ENCODE peak calls at places on chromosome 12, in seven cellular contexts. One of them, this sample, is unnamed.

GRCh38 chr12:57008113-57008687 is 1.9 kb upstream of the ZBTB39 start:
- DNase-seq in K562: peak
- DNase-seq in GM12878: peak
- DNase-seq in H1: no peak
- DNase-seq in A549: peak
- DNase-seq in HepG2: peak
- DNase-seq in SK-N-SH: peak
- DNase-seq in this sample: peak

GRCh38 chr12:466039-466438 is 6.3 kb downstream of the B4GALNT3 start:
- DNase-seq in SK-N-SH: no peak
- DNase-seq in K562: no peak
- DNase-seq in HepG2: no peak
- DNase-seq in GM12878: no peak
- DNase-seq in H1: no peak
- DNase-seq in A549: no peak
- DNase-seq in this sample: no peak

GRCh38 chr12:13365782-13366366 is 169.3 kb downstream of the EMP1 start:
- DNase-seq in GM12878: no peak
- DNase-seq in A549: no peak
- DNase-seq in K562: no peak
- DNase-seq in HepG2: no peak
- DNase-seq in H1: peak
- DNase-seq in SK-N-SH: no peak
- DNase-seq in this sample: no peak

GRCh38 chr12:124740691-124741137 is 123.0 kb downstream of the SCARB1 start:
- DNase-seq in H1: no peak
- DNase-seq in K562: peak
- DNase-seq in A549: peak
- DNase-seq in HepG2: peak
- DNase-seq in SK-N-SH: no peak
- DNase-seq in GM12878: no peak
- DNase-seq in this sample: peak

GRCh38 chr12:55673638-55674037 is 34.1 kb downstream of the ITGA7 start:
- DNase-seq in HepG2: no peak
- DNase-seq in K562: no peak
- DNase-seq in H1: no peak
- DNase-seq in SK-N-SH: no peak
- DNase-seq in A549: no peak
- DNase-seq in GM12878: peak
- DNase-seq in this sample: no peak

GRCh38 chr12:49982246-49983229 is 9.8 kb downstream of the AQP6 start:
- DNase-seq in HepG2: no peak
- DNase-seq in K562: no peak
- DNase-seq in SK-N-SH: no peak
- DNase-seq in A549: no peak
- DNase-seq in GM12878: no peak
- DNase-seq in H1: no peak
- DNase-seq in this sample: peak

GRCh38 chr12:87772401-87772800 is 256.8 kb downstream of the C12orf50 start:
- DNase-seq in H1: no peak
- DNase-seq in HepG2: no peak
- DNase-seq in SK-N-SH: no peak
- DNase-seq in A549: no peak
- DNase-seq in K562: no peak
- DNase-seq in GM12878: no peak
- DNase-seq in this sample: no peak

GRCh38 chr12:32535260-32535999 is 136.1 kb downstream of the FGD4 start:
- DNase-seq in HepG2: peak
- DNase-seq in K562: peak
- DNase-seq in SK-N-SH: peak
- DNase-seq in A549: peak
- DNase-seq in H1: no peak
- DNase-seq in GM12878: no peak
- DNase-seq in this sample: peak

GRCh38 chr12:68958337-68958736 is 25.4 kb upstream of the CPM start:
- DNase-seq in H1: no peak
- DNase-seq in A549: no peak
- DNase-seq in K562: no peak
- DNase-seq in SK-N-SH: no peak
- DNase-seq in GM12878: peak
- DNase-seq in HepG2: no peak
- DNase-seq in this sample: no peak

GRCh38 chr12:77064891-77065360 is 443 bp downstream of the E2F7 start:
- DNase-seq in HepG2: no peak
- DNase-seq in H1: no peak
- DNase-seq in SK-N-SH: no peak
- DNase-seq in A549: no peak
- DNase-seq in GM12878: no peak
- DNase-seq in K562: peak
- DNase-seq in this sample: no peak
- TF ChIP-seq RFX5 in HepG2: no peak
- TF ChIP-seq RFX5 in H1: no peak
- TF ChIP-seq RFX5 in SK-N-SH: no peak
- TF ChIP-seq RFX5 in A549: no peak
- TF ChIP-seq RFX5 in GM12878: no peak
- TF ChIP-seq RFX5 in K562: no peak
- TF ChIP-seq RFX5 in this sample: no peak

GRCh38 chr12:79360269-79360668 is 330.5 kb downstream of the PAWR start:
- DNase-seq in H1: no peak
- DNase-seq in SK-N-SH: peak
- DNase-seq in HepG2: no peak
- DNase-seq in GM12878: no peak
- DNase-seq in K562: no peak
- DNase-seq in A549: no peak
- DNase-seq in this sample: no peak

GRCh38 chr12:79366374-79366773 is 324.4 kb downstream of the PAWR start:
- DNase-seq in H1: no peak
- DNase-seq in SK-N-SH: no peak
- DNase-seq in HepG2: no peak
- DNase-seq in A549: no peak
- DNase-seq in GM12878: no peak
- DNase-seq in K562: no peak
- DNase-seq in this sample: no peak

GRCh38 chr12:79364197-79364596 is 326.6 kb downstream of the PAWR start:
- DNase-seq in H1: no peak
- DNase-seq in K562: peak
- DNase-seq in GM12878: no peak
- DNase-seq in HepG2: no peak
- DNase-seq in A549: peak
- DNase-seq in SK-N-SH: no peak
- DNase-seq in this sample: no peak

GRCh38 chr12:79358716-79359341 is 331.9 kb downstream of the PAWR start:
- DNase-seq in SK-N-SH: no peak
- DNase-seq in H1: no peak
- DNase-seq in HepG2: no peak
- DNase-seq in GM12878: no peak
- DNase-seq in A549: no peak
- DNase-seq in K562: no peak
- DNase-seq in this sample: no peak

GRCh38 chr12:79360936-79361335 is 329.8 kb downstream of the PAWR start:
- DNase-seq in GM12878: no peak
- DNase-seq in A549: no peak
- DNase-seq in K562: no peak
- DNase-seq in SK-N-SH: no peak
- DNase-seq in H1: no peak
- DNase-seq in HepG2: no peak
- DNase-seq in this sample: no peak
- TF ChIP-seq RFX5 in GM12878: no peak
- TF ChIP-seq RFX5 in A549: no peak
- TF ChIP-seq RFX5 in K562: no peak
- TF ChIP-seq RFX5 in SK-N-SH: no peak
- TF ChIP-seq RFX5 in H1: no peak
- TF ChIP-seq RFX5 in HepG2: no peak
- TF ChIP-seq RFX5 in this sample: no peak

GRCh38 chr12:104354868-104355570 is 51.5 kb downstream of the EID3 start:
- DNase-seq in H1: peak
- DNase-seq in HepG2: no peak
- DNase-seq in K562: no peak
- DNase-seq in A549: no peak
- DNase-seq in SK-N-SH: no peak
- DNase-seq in GM12878: no peak
- DNase-seq in this sample: no peak
- TF ChIP-seq RFX5 in H1: no peak
- TF ChIP-seq RFX5 in HepG2: no peak
- TF ChIP-seq RFX5 in K562: no peak
- TF ChIP-seq RFX5 in A549: no peak
- TF ChIP-seq RFX5 in SK-N-SH: no peak
- TF ChIP-seq RFX5 in GM12878: no peak
- TF ChIP-seq RFX5 in this sample: no peak

GRCh38 chr12:103677905-103678304 is 90.8 kb downstream of the STAB2 start:
- DNase-seq in H1: no peak
- DNase-seq in K562: no peak
- DNase-seq in SK-N-SH: no peak
- DNase-seq in A549: no peak
- DNase-seq in GM12878: no peak
- DNase-seq in HepG2: no peak
- DNase-seq in this sample: no peak

GRCh38 chr12:103676863-103677262 is 89.8 kb downstream of the STAB2 start:
- DNase-seq in SK-N-SH: no peak
- DNase-seq in HepG2: no peak
- DNase-seq in GM12878: no peak
- DNase-seq in K562: no peak
- DNase-seq in A549: no peak
- DNase-seq in H1: no peak
- DNase-seq in this sample: no peak

GRCh38 chr12:103677341-103677740 is 90.3 kb downstream of the STAB2 start:
- DNase-seq in H1: no peak
- DNase-seq in HepG2: no peak
- DNase-seq in GM12878: no peak
- DNase-seq in SK-N-SH: no peak
- DNase-seq in A549: no peak
- DNase-seq in K562: no peak
- DNase-seq in this sample: no peak

GRCh38 chr12:103679771-103680170 is 92.7 kb downstream of the STAB2 start:
- DNase-seq in H1: no peak
- DNase-seq in HepG2: no peak
- DNase-seq in GM12878: no peak
- DNase-seq in K562: no peak
- DNase-seq in A549: no peak
- DNase-seq in SK-N-SH: no peak
- DNase-seq in this sample: no peak

DNA sequence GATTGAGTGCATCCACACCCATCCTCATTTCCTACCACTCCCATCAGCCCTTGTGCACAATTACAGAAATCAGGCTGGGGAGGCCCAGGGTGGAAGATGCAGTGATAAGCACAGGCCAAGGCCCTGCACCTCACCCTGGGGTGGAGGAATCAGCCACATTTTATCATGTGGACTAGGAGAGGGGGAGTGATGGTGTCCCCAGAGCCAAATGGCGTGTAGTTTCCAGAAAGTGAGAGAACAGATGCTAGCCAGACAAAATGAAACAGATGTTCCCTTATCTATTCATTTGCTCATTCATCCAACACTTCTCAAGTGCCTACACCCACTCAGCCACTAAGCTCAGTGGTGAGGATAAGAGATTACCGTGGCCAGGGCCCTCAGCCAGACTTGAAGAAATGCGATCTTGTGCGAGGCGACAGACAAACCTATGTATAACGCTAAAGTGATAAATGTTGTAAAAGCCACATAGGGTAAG is 93.6 kb downstream of the STAB2 start:
- DNase-seq in H1: no peak
- DNase-seq in A549: no peak
- DNase-seq in HepG2: no peak
- DNase-seq in SK-N-SH: peak
- DNase-seq in GM12878: no peak
- DNase-seq in K562: peak
- DNase-seq in this sample: peak
- TF ChIP-seq RFX5 in H1: no peak
- TF ChIP-seq RFX5 in A549: no peak
- TF ChIP-seq RFX5 in HepG2: no peak
- TF ChIP-seq RFX5 in SK-N-SH: no peak
- TF ChIP-seq RFX5 in GM12878: no peak
- TF ChIP-seq RFX5 in K562: no peak
- TF ChIP-seq RFX5 in this sample: no peak

GRCh38 chr12:47758584-47758833 is 171 bp downstream of the RAPGEF3 start:
- DNase-seq in HepG2: no peak
- DNase-seq in K562: no peak
- DNase-seq in H1: no peak
- DNase-seq in GM12878: no peak
- DNase-seq in A549: no peak
- DNase-seq in SK-N-SH: no peak
- DNase-seq in this sample: no peak

GRCh38 chr12:47757840-47758583 is 668 bp downstream of the RAPGEF3 start:
- DNase-seq in SK-N-SH: no peak
- DNase-seq in A549: no peak
- DNase-seq in HepG2: no peak
- DNase-seq in GM12878: no peak
- DNase-seq in H1: peak
- DNase-seq in K562: no peak
- DNase-seq in this sample: no peak

GRCh38 chr12:47755655-47756562 is 2.8 kb downstream of the RAPGEF3 start:
- DNase-seq in A549: no peak
- DNase-seq in GM12878: peak
- DNase-seq in HepG2: no peak
- DNase-seq in SK-N-SH: no peak
- DNase-seq in H1: no peak
- DNase-seq in K562: no peak
- DNase-seq in this sample: no peak

GRCh38 chr12:47757360-47757839 is 1.3 kb downstream of the RAPGEF3 start:
- DNase-seq in K562: no peak
- DNase-seq in H1: no peak
- DNase-seq in HepG2: no peak
- DNase-seq in A549: no peak
- DNase-seq in SK-N-SH: no peak
- DNase-seq in GM12878: no peak
- DNase-seq in this sample: no peak

GRCh38 chr12:47758834-47759690 is at the start of gene RAPGEF3:
- DNase-seq in SK-N-SH: peak
- DNase-seq in HepG2: peak
- DNase-seq in A549: peak
- DNase-seq in GM12878: no peak
- DNase-seq in K562: peak
- DNase-seq in H1: peak
- DNase-seq in this sample: peak
- TF ChIP-seq RFX5 in SK-N-SH: no peak
- TF ChIP-seq RFX5 in HepG2: no peak
- TF ChIP-seq RFX5 in A549: no peak
- TF ChIP-seq RFX5 in GM12878: no peak
- TF ChIP-seq RFX5 in K562: no peak
- TF ChIP-seq RFX5 in H1: no peak
- TF ChIP-seq RFX5 in this sample: no peak

This sample was measured in IMR-90.